ENCODE peak calls at places on chromosomes 5 and 9, in ten cellular contexts. F is AG04449; T is fibroblast of pulmonary artery; U is GM13976; K is PC-3; S is transverse colon; O is astrocyte; A is stomach; J is CD8-positive, alpha-beta T cell; L is osteocyte. P is an unnamed sample.

GRCh38 chr5:132487841-132488555 is 2.6 kb downstream of the IRF1 start:
- DNase-seq in F (no peak), T (no peak), U (peak), K (no peak), S (peak), O (no peak), A (peak), J (no peak), L (no peak), P (no peak)

GRCh38 chr9:68869020-68869419 is 144.9 kb downstream of the PRKACG start:
- DNase-seq in F (no peak), T (no peak), U (no peak), K (no peak), S (no peak), O (no peak), A (no peak), J (no peak), L (no peak), P (no peak)

GRCh38 chr5:83306572-83307241 is 164.8 kb upstream of the VCAN start:
- DNase-seq in F (peak), T (peak), U (peak), K (peak), S (peak), O (peak), A (peak), J (no peak), L (no peak), P (peak)

GRCh38 chr5:95925939-95926338 is 35.7 kb downstream of the ELL2 start:
- DNase-seq in F (no peak), T (no peak), U (no peak), K (no peak), S (no peak), O (no peak), A (no peak), J (no peak), L (no peak), P (no peak)

GRCh38 chr9:105132576-105132975 is 111.9 kb upstream of the SLC44A1 start:
- DNase-seq in F (peak), T (peak), U (no peak), K (peak), S (no peak), O (peak), A (no peak), J (no peak), L (no peak), P (no peak)

GRCh38 chr9:24245988-24246387 is 299.7 kb downstream of the IZUMO3 start:
- DNase-seq in F (no peak), T (peak), U (no peak), K (peak), S (no peak), O (no peak), A (no peak), J (no peak), L (no peak), P (no peak)

GRCh38 chr9:76510041-76510440 is 51.1 kb downstream of the GCNT1 start:
- DNase-seq in F (peak), T (peak), U (no peak), K (no peak), S (no peak), O (no peak), A (no peak), J (no peak), L (no peak), P (no peak)

GRCh38 chr5:59810041-59810440 is 83.5 kb downstream of the PDE4D start:
- DNase-seq in F (no peak), T (peak), U (peak), K (peak), S (peak), O (peak), A (peak), J (peak), L (peak), P (peak)

GRCh38 chr5:131194725-131195124 is 24.0 kb downstream of the LYRM7 start:
- DNase-seq in F (no peak), T (no peak), U (no peak), K (no peak), S (peak), O (no peak), A (no peak), J (no peak), L (no peak), P (no peak)

GRCh38 chr9:78408388-78408787 is 111.5 kb downstream of the PSAT1 start:
- DNase-seq in F (no peak), T (no peak), U (no peak), K (no peak), S (no peak), O (no peak), A (no peak), J (no peak), L (no peak), P (no peak)

GRCh38 chr9:130639119-130639485 is 25.3 kb upstream of the PRDM12 start:
- DNase-seq in F (no peak), T (no peak), U (no peak), K (no peak), S (no peak), O (no peak), A (no peak), J (no peak), L (no peak), P (no peak)

GRCh38 chr5:90356612-90357011 is 52.9 kb downstream of the CETN3 start:
- DNase-seq in F (no peak), T (peak), U (no peak), K (no peak), S (no peak), O (peak), A (no peak), J (no peak), L (no peak), P (no peak)

DNA sequence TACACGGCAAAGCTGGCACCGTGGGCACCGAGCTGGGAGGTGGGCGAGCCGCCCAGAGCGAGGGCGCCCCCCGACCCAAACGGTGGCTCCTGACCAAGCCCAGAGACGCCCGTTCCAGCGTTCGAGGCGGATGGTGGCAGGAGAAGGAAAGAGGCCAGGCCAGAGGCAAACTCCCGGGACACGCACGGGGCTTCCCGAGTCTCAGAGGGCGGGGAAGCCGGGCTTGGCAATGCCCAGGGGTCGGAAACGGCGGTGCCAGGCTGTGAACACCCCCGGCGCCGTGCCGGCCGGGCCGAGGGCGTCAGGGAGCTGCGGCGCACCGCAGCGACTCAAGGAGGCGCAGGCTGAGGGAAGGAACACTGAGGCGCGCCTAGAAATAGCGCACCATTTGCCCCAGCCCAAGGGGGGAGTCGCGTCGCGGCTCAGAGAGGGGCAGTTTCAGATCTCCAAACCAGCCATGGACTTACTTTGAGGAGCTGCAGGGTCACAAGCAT is 397 bp downstream of the SPRY4 start:
- DNase-seq in F (no peak), T (no peak), U (no peak), K (no peak), S (no peak), O (no peak), A (no peak), J (peak), L (peak), P (no peak)
- TF ChIP-seq CTCF in F (peak), T (peak), U (peak), K (peak), S (peak), O (no peak), A (no peak), J (no peak), L (peak), P (no peak)

GRCh38 chr5:140833993-140834392 is at the start of gene PCDHA7:
- DNase-seq in F (no peak), T (peak), U (no peak), K (no peak), S (no peak), O (peak), A (no peak), J (no peak), L (no peak), P (no peak)
- TF ChIP-seq CTCF in F (no peak), T (peak), U (no peak), K (no peak), S (no peak), O (no peak), A (no peak), J (no peak), L (no peak), P (peak)

DNA sequence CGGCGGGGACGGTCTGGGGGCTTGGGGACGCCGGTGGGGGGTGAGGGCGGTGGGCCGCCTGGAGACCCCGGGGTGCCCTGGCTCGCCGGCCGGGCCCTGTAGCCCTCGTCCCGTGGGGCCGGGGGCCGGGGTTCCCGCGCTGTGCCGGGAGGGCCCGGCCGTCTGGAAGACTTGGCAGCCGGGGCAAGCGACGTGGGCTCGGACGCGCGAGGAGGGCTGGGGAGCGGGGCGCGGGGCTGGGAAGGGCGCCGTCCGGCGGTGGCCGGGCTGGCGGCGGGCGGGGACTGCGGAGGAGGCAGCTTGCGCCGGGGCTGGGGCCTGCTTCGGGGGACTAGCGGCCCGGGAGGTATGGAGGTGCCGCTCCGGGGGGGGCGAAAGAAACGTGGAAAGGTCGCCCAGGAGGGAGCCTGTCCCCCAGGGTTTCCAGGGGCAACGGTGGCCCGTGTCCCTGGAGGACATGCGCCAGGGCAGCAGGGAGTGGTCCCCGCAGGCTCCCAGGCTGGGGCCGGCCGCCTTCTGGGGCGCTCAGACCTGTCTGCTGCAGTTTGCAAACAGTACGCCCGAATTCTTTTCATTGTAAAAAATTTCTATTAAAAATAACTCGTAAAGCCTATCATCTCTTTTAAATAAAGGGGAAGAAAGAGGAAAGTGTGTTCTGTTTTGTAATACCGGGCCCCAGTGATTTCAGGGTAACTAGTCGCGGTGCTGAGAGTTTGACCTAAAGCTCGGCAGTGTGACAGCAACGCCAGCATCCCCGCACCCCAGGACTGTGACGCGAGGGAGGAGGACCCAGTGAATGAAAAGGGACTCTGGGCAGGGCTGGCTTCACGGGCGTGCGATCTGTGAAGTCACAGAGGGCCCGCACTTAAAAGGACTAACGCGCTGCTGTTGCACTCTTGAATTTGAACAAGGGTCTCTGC is 752 bp upstream of the ANKH start:
- DNase-seq in F (no peak), T (peak), U (peak), K (peak), S (peak), O (no peak), A (peak), J (peak), L (peak), P (peak)
- TF ChIP-seq CTCF in F (no peak), T (no peak), U (no peak), K (peak), S (no peak), O (no peak), A (no peak), J (no peak), L (peak), P (peak)

GRCh38 chr9:34501889-34502425 is 20.8 kb downstream of the ENHO start:
- DNase-seq in F (peak), T (peak), U (no peak), K (peak), S (peak), O (peak), A (peak), J (no peak), L (no peak), P (no peak)
- TF ChIP-seq CTCF in F (peak), T (peak), U (no peak), K (peak), S (no peak), O (peak), A (no peak), J (no peak), L (no peak), P (no peak)

GRCh38 chr5:8954801-8955200 is 591.1 kb downstream of the SEMA5A start:
- DNase-seq in F (no peak), T (no peak), U (no peak), K (no peak), S (no peak), O (no peak), A (no peak), J (no peak), L (no peak), P (no peak)
- TF ChIP-seq CTCF in F (no peak), T (peak), U (no peak), K (peak), S (no peak), O (peak), A (no peak), J (no peak), L (peak), P (no peak)

GRCh38 chr5:142888469-142889085 is 118.4 kb downstream of the ARHGAP26 start:
- DNase-seq in F (no peak), T (peak), U (peak), K (peak), S (no peak), O (no peak), A (no peak), J (no peak), L (no peak), P (peak)
- TF ChIP-seq CTCF in F (peak), T (peak), U (peak), K (peak), S (peak), O (peak), A (peak), J (peak), L (peak), P (peak)

P was measured in GM13977.